ENCODE peak calls at places on chromosomes 2 and 18, in five cellular contexts. N is mesothelial cell of epicardium, C is foreskin fibroblast, A is esophagus squamous epithelium, X is suprapubic skin. P is an unnamed sample.

GRCh38 chr2:46167924-46168323 is 129.3 kb upstream of the EPAS1 start:
- DNase-seq in N (no peak), C (no peak), A (no peak), X (no peak), P (no peak)

GRCh38 chr2:175755656-175756386 is 246.2 kb downstream of the LNPK start:
- DNase-seq in N (no peak), C (no peak), A (no peak), X (no peak), P (no peak)

GRCh38 chr18:6055711-6056110 is 160.4 kb upstream of the TMEM200C start:
- DNase-seq in N (no peak), C (peak), A (no peak), X (no peak), P (peak)

GRCh38 chr2:240569998-240570530 is 1.8 kb downstream of the RNPEPL1 start:
- DNase-seq in N (no peak), C (no peak), A (no peak), X (peak), P (no peak)

GRCh38 chr2:226699321-226699720 is 100.3 kb downstream of the IRS1 start:
- DNase-seq in N (no peak), C (peak), A (no peak), X (peak), P (peak)

GRCh38 chr2:85706604-85707296 is 12.6 kb downstream of the GNLY start:
- DNase-seq in N (no peak), C (no peak), A (no peak), X (no peak), P (no peak)

GRCh38 chr2:20516646-20517341 is 69.9 kb downstream of the RHOB start:
- DNase-seq in N (no peak), C (no peak), A (no peak), X (no peak), P (no peak)

GRCh38 chr18:10771053-10771709 is 245.4 kb downstream of the NAPG start:
- DNase-seq in N (no peak), C (peak), A (no peak), X (no peak), P (no peak)

GRCh38 chr2:237487496-237487895 is 445 bp downstream of the MLPH start:
- DNase-seq in N (no peak), C (peak), A (no peak), X (no peak), P (no peak)

GRCh38 chr2:239120664-239121063 is 272.8 kb downstream of the TWIST2 start:
- DNase-seq in N (no peak), C (no peak), A (no peak), X (no peak), P (no peak)
- TF ChIP-seq CTCF in N (no peak), C (no peak), A (no peak), X (no peak), P (no peak)

DNA sequence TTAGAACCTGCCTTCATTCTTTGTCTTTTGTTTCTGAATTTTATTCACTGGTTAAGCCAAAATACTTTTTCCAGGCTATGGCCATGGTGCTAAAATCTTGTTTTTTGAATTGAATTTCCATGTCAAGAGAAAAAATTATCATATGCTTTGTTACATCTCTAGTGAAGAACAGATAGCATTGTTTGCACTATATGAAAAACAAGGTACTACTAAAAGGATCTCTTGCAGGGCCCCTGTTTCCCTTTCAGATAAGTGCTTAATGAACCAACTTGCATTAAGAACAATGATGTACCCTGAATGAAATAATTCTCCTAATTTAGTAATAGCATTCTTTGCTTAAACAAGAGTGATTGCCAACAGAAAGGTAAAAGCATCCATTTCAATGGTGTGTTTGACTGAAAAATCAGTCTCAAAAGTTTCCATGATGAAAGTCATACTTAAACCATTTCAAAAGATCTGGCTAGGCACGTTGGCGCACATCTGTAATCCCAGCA is 4.3 kb upstream of the MYL12B start:
- DNase-seq in N (no peak), C (no peak), A (no peak), X (no peak), P (no peak)
- TF ChIP-seq CTCF in N (no peak), C (no peak), A (no peak), X (no peak), P (no peak)

DNA sequence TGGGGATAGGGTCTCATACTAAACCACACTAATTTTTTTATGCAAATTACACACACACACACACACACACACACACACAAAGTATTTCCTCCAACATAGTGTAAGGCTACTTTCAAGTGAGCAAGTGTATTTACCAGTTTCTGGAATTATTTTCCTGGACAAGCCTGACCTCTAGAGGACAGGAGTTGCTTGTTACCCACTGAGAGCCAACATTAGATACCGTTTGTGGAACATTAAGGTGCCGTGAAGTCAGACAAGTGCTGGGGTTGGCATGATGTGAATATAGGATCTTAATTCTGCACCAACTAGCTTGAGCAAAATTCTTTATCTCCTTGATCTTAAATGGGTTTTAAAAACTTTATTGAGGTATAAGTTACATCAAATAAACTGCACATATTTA is 39.3 kb upstream of the SERPINB2 start:
- DNase-seq in N (no peak), C (peak), A (no peak), X (no peak), P (peak)
- TF ChIP-seq CTCF in N (peak), C (peak), A (peak), X (peak), P (peak)

DNA sequence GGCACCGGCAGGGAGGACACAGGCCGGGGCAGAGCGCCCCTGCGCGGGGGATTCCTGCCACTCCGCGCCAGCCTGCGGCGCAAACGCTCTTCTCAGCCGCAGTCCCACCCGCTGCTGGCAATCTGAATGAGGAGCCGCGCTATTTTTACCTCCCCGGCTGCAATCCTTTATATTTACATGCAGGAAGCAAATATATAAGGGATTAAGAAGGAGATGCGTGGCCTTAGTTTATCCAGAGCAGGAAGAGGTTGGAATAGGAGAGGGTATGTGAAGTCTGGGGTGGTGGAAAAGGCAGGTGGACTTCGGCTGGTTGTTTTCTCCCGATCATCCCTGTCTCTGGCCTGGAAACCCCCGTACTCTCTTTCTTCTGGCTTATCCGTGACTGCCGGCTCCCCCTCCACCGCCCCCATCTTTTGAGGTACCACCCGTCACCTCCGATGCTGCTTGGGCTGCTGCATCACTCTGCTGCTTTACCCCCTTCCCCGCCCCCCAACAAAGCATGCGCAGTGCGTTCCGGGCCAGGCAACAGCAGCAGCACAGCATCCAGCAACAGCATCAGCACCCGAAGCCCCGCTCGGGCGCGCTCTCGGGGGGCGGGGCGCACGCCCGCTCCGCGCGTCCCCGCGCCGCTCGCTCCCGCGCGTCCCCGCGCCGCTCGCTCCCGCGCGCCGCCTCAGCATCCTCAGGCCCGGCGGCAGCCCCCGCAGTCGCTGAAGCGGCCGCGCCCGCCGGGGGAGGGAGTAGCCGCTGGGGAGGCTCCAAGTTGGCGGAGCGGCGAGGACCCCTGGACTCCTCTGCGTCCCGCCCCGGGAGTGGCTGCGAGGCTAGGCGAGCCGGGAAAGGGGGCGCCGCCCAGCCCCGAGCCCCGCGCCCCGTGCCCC is at the start of gene ADAM23:
- DNase-seq in N (peak), C (peak), A (no peak), X (no peak), P (no peak)
- TF ChIP-seq CTCF in N (no peak), C (no peak), A (no peak), X (no peak), P (no peak)

GRCh38 chr2:121689356-121689755 is 40.1 kb upstream of the CLASP1 start:
- DNase-seq in N (no peak), C (peak), A (no peak), X (no peak), P (peak)
- TF ChIP-seq CTCF in N (no peak), C (peak), A (peak), X (peak), P (peak)

P was measured in HFFc6.